ENCODE peak calls at places on chromosomes 7 and 10, in nine cellular contexts. One of them, this sample, is unnamed.

GRCh38 chr10:122348512-122348911 is 26.0 kb upstream of the PLEKHA1 start:
- DNase-seq in pancreas: no peak
- DNase-seq in B cell: peak; percentile 57
- DNase-seq in Calu3: no peak
- DNase-seq in H9: no peak
- DNase-seq in choroid plexus epithelial cell: no peak
- DNase-seq in brain microvascular endothelial cell: no peak
- DNase-seq in OCI-LY7: peak; percentile 91
- DNase-seq in lung: no peak
- DNase-seq in this sample: no peak

GRCh38 chr10:45443101-45444009 is 69.3 kb downstream of the ALOX5 start:
- DNase-seq in pancreas: peak; percentile 82
- DNase-seq in B cell: no peak
- DNase-seq in Calu3: no peak
- DNase-seq in H9: no peak
- DNase-seq in choroid plexus epithelial cell: no peak
- DNase-seq in brain microvascular endothelial cell: no peak
- DNase-seq in OCI-LY7: no peak
- DNase-seq in lung: no peak
- DNase-seq in this sample: no peak

GRCh38 chr10:21517134-21517982 is 8.1 kb downstream of the SKIDA1 start:
- DNase-seq in pancreas: peak; percentile 82
- DNase-seq in B cell: peak; percentile 59
- DNase-seq in Calu3: peak; percentile 34
- DNase-seq in H9: peak; percentile 79
- DNase-seq in choroid plexus epithelial cell: peak; percentile 65
- DNase-seq in brain microvascular endothelial cell: no peak
- DNase-seq in OCI-LY7: peak; percentile 47
- DNase-seq in lung: peak; percentile 55
- DNase-seq in this sample: peak; percentile 67

GRCh38 chr7:148275359-148275890 is 315.1 kb upstream of the C7orf33 start:
- DNase-seq in pancreas: no peak
- DNase-seq in B cell: no peak
- DNase-seq in Calu3: no peak
- DNase-seq in H9: no peak
- DNase-seq in choroid plexus epithelial cell: no peak
- DNase-seq in brain microvascular endothelial cell: no peak
- DNase-seq in OCI-LY7: no peak
- DNase-seq in lung: no peak
- DNase-seq in this sample: no peak

GRCh38 chr7:2030475-2031456 is 202.0 kb downstream of the MAD1L1 start:
- DNase-seq in pancreas: peak; percentile 31
- DNase-seq in B cell: peak; percentile 54
- DNase-seq in Calu3: no peak
- DNase-seq in H9: no peak
- DNase-seq in choroid plexus epithelial cell: no peak
- DNase-seq in brain microvascular endothelial cell: no peak
- DNase-seq in OCI-LY7: peak; percentile 65
- DNase-seq in lung: no peak
- DNase-seq in this sample: peak; percentile 8

GRCh38 chr7:2719007-2719406 is 31.0 kb downstream of the AMZ1 start:
- DNase-seq in pancreas: peak; percentile 60
- DNase-seq in B cell: peak; percentile 78
- DNase-seq in Calu3: peak; percentile 71
- DNase-seq in H9: peak; percentile 81
- DNase-seq in choroid plexus epithelial cell: no peak
- DNase-seq in brain microvascular endothelial cell: no peak
- DNase-seq in OCI-LY7: peak; percentile 55
- DNase-seq in lung: no peak
- DNase-seq in this sample: no peak

GRCh38 chr10:102514487-102515311 is 10.9 kb downstream of the SUFU start:
- DNase-seq in pancreas: no peak
- DNase-seq in B cell: no peak
- DNase-seq in Calu3: no peak
- DNase-seq in H9: no peak
- DNase-seq in choroid plexus epithelial cell: no peak
- DNase-seq in brain microvascular endothelial cell: no peak
- DNase-seq in OCI-LY7: no peak
- DNase-seq in lung: no peak
- DNase-seq in this sample: no peak

GRCh38 chr10:132867801-132868644 is 74.3 kb downstream of the CFAP46 start:
- DNase-seq in pancreas: peak; percentile 45
- DNase-seq in B cell: no peak
- DNase-seq in Calu3: no peak
- DNase-seq in H9: peak; percentile 23
- DNase-seq in choroid plexus epithelial cell: no peak
- DNase-seq in brain microvascular endothelial cell: no peak
- DNase-seq in OCI-LY7: no peak
- DNase-seq in lung: no peak
- DNase-seq in this sample: no peak

GRCh38 chr7:140923358-140924006 is 1.2 kb downstream of the BRAF start:
- DNase-seq in pancreas: no peak
- DNase-seq in B cell: peak; percentile 17
- DNase-seq in Calu3: no peak
- DNase-seq in H9: no peak
- DNase-seq in choroid plexus epithelial cell: peak; percentile 20
- DNase-seq in brain microvascular endothelial cell: peak; percentile 4
- DNase-seq in OCI-LY7: peak; percentile 7
- DNase-seq in lung: no peak
- DNase-seq in this sample: no peak

GRCh38 chr10:88281592-88282268 is 301.4 kb downstream of the RNLS start:
- DNase-seq in pancreas: no peak
- DNase-seq in B cell: peak; percentile 24
- DNase-seq in Calu3: no peak
- DNase-seq in H9: no peak
- DNase-seq in choroid plexus epithelial cell: peak; percentile 84
- DNase-seq in brain microvascular endothelial cell: peak; percentile 56
- DNase-seq in OCI-LY7: peak; percentile 34
- DNase-seq in lung: no peak
- DNase-seq in this sample: no peak

GRCh38 chr10:26737730-26738129 is 40.2 kb downstream of the PDSS1 start:
- DNase-seq in pancreas: no peak
- DNase-seq in B cell: peak; percentile 70
- DNase-seq in Calu3: no peak
- DNase-seq in H9: no peak
- DNase-seq in choroid plexus epithelial cell: peak; percentile 73
- DNase-seq in brain microvascular endothelial cell: no peak
- DNase-seq in OCI-LY7: peak; percentile 64
- DNase-seq in lung: no peak
- DNase-seq in this sample: no peak

GRCh38 chr7:75756340-75757297 is 15.4 kb downstream of the CCL26 start:
- DNase-seq in pancreas: no peak
- DNase-seq in B cell: peak; percentile 30
- DNase-seq in Calu3: peak; percentile 36
- DNase-seq in H9: no peak
- DNase-seq in choroid plexus epithelial cell: peak; percentile 78
- DNase-seq in brain microvascular endothelial cell: peak; percentile 62
- DNase-seq in OCI-LY7: peak; percentile 62
- DNase-seq in lung: no peak
- DNase-seq in this sample: no peak
- TF ChIP-seq CTCF in pancreas: peak; percentile 23
- TF ChIP-seq CTCF in B cell: peak; percentile 28
- TF ChIP-seq CTCF in Calu3: peak; percentile 28
- TF ChIP-seq CTCF in H9: peak; percentile 71
- TF ChIP-seq CTCF in choroid plexus epithelial cell: peak; percentile 80
- TF ChIP-seq CTCF in brain microvascular endothelial cell: peak; percentile 75
- TF ChIP-seq CTCF in OCI-LY7: peak; percentile 73
- TF ChIP-seq CTCF in lung: peak; percentile 12
- TF ChIP-seq CTCF in this sample: peak; percentile 46

GRCh38 chr10:92594194-92594593 is 1.3 kb downstream of the KIF11 start:
- DNase-seq in pancreas: no peak
- DNase-seq in B cell: no peak
- DNase-seq in Calu3: no peak
- DNase-seq in H9: no peak
- DNase-seq in choroid plexus epithelial cell: no peak
- DNase-seq in brain microvascular endothelial cell: no peak
- DNase-seq in OCI-LY7: peak; percentile 45
- DNase-seq in lung: no peak
- DNase-seq in this sample: no peak

GRCh38 chr10:92591550-92592140 is 1.3 kb upstream of the KIF11 start:
- DNase-seq in pancreas: peak; percentile 94
- DNase-seq in B cell: peak; percentile 96
- DNase-seq in Calu3: peak; percentile 88
- DNase-seq in H9: peak; percentile 93
- DNase-seq in choroid plexus epithelial cell: peak; percentile 96
- DNase-seq in brain microvascular endothelial cell: peak; percentile 88
- DNase-seq in OCI-LY7: peak; percentile 95
- DNase-seq in lung: peak; percentile 91
- DNase-seq in this sample: peak; percentile 85

GRCh38 chr10:92593553-92594046 is 670 bp downstream of the KIF11 start:
- DNase-seq in pancreas: no peak
- DNase-seq in B cell: no peak
- DNase-seq in Calu3: no peak
- DNase-seq in H9: no peak
- DNase-seq in choroid plexus epithelial cell: no peak
- DNase-seq in brain microvascular endothelial cell: no peak
- DNase-seq in OCI-LY7: peak; percentile 20
- DNase-seq in lung: no peak
- DNase-seq in this sample: no peak

GRCh38 chr10:92592761-92593552 is at the start of gene KIF11:
- DNase-seq in pancreas: peak; percentile 97
- DNase-seq in B cell: peak; percentile 96
- DNase-seq in Calu3: peak; percentile 94
- DNase-seq in H9: peak; percentile 96
- DNase-seq in choroid plexus epithelial cell: peak; percentile 98
- DNase-seq in brain microvascular endothelial cell: peak; percentile 98
- DNase-seq in OCI-LY7: peak; percentile 99
- DNase-seq in lung: peak; percentile 97
- DNase-seq in this sample: peak; percentile 89

GRCh38 chr10:92590623-92591549 is 2.0 kb upstream of the KIF11 start:
- DNase-seq in pancreas: no peak
- DNase-seq in B cell: peak; percentile 63
- DNase-seq in Calu3: peak; percentile 56
- DNase-seq in H9: peak; percentile 71
- DNase-seq in choroid plexus epithelial cell: peak; percentile 85
- DNase-seq in brain microvascular endothelial cell: peak; percentile 51
- DNase-seq in OCI-LY7: peak; percentile 75
- DNase-seq in lung: no peak
- DNase-seq in this sample: no peak
- TF ChIP-seq CTCF in pancreas: no peak
- TF ChIP-seq CTCF in B cell: peak; percentile 40
- TF ChIP-seq CTCF in Calu3: no peak
- TF ChIP-seq CTCF in H9: peak; percentile 43
- TF ChIP-seq CTCF in choroid plexus epithelial cell: peak; percentile 71
- TF ChIP-seq CTCF in brain microvascular endothelial cell: peak; percentile 56
- TF ChIP-seq CTCF in OCI-LY7: peak; percentile 73
- TF ChIP-seq CTCF in lung: no peak
- TF ChIP-seq CTCF in this sample: no peak

GRCh38 chr10:66587680-66588050 is 338.2 kb upstream of the LRRTM3 start:
- DNase-seq in pancreas: no peak
- DNase-seq in B cell: no peak
- DNase-seq in Calu3: no peak
- DNase-seq in H9: no peak
- DNase-seq in choroid plexus epithelial cell: no peak
- DNase-seq in brain microvascular endothelial cell: no peak
- DNase-seq in OCI-LY7: no peak
- DNase-seq in lung: no peak
- DNase-seq in this sample: no peak

GRCh38 chr10:66586897-66587679 is 338.7 kb upstream of the LRRTM3 start:
- DNase-seq in pancreas: no peak
- DNase-seq in B cell: no peak
- DNase-seq in Calu3: no peak
- DNase-seq in H9: no peak
- DNase-seq in choroid plexus epithelial cell: no peak
- DNase-seq in brain microvascular endothelial cell: no peak
- DNase-seq in OCI-LY7: no peak
- DNase-seq in lung: no peak
- DNase-seq in this sample: no peak

GRCh38 chr10:66591865-66592264 is 334.0 kb upstream of the LRRTM3 start:
- DNase-seq in pancreas: no peak
- DNase-seq in B cell: no peak
- DNase-seq in Calu3: no peak
- DNase-seq in H9: no peak
- DNase-seq in choroid plexus epithelial cell: peak; percentile 23
- DNase-seq in brain microvascular endothelial cell: no peak
- DNase-seq in OCI-LY7: no peak
- DNase-seq in lung: no peak
- DNase-seq in this sample: no peak

DNA sequence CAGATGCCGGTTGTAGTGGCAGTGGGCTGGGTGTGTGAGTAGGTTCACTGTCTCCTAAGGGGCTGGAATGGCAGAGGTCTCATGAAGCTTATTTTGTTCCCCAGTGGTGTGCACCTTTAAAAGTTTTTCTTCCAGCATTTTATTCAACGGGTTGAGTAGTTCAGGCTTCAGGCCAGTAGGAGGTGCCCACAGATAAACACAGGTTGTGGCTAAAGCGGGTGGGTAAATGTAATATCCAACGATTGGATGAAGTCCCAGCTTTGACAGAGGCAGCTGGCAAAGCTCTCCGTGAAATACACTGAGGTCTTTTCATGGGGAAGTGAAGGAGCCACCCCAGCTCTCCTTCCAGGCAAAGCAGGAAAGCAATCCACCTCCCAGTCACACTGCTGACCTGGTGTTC is 339.8 kb upstream of the LRRTM3 start:
- DNase-seq in pancreas: no peak
- DNase-seq in B cell: no peak
- DNase-seq in Calu3: peak; percentile 36
- DNase-seq in H9: peak; percentile 57
- DNase-seq in choroid plexus epithelial cell: peak; percentile 28
- DNase-seq in brain microvascular endothelial cell: peak; percentile 16
- DNase-seq in OCI-LY7: no peak
- DNase-seq in lung: no peak
- DNase-seq in this sample: no peak
- TF ChIP-seq CTCF in pancreas: no peak
- TF ChIP-seq CTCF in B cell: no peak
- TF ChIP-seq CTCF in Calu3: no peak
- TF ChIP-seq CTCF in H9: peak; percentile 69
- TF ChIP-seq CTCF in choroid plexus epithelial cell: peak; percentile 31
- TF ChIP-seq CTCF in brain microvascular endothelial cell: peak; percentile 59
- TF ChIP-seq CTCF in OCI-LY7: peak; percentile 16
- TF ChIP-seq CTCF in lung: no peak
- TF ChIP-seq CTCF in this sample: no peak

DNA sequence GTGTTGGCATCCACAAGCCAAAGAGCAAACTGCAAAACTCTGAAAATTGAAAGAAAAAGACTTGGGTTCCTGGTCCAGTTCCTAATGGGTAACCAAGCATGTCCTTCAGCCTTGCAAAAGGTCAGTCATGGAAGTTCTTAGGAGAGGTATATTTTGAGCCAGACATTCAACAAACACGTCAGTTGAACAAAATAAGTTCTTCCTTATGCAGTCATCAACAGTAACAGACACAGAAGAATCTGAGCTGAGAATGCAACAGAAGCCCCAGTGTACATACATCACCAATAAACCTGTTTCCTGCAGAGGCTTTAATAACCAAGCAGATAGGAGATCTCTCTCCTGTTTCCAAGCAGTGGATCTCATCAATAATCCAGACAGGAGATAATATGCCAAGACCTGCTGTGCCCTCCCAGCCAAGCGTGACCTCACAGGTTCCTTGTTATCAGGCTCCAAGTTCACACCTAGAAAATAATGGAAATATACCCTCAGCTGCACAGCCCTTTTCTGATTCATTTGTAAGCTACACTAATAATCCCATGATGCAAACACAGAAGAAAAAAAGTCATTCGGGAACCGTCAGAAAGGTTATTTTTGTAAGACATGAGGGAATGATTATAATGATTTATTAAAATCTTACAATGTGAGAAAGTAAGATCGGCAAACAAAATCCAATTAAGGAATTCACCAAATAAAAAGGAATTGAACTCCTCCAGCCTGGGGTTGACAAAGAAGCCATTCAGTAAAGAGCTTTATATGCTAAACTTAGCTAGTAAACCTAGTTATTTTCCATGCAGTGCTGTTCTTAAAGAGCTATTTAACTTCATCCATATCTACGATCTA is 90.7 kb downstream of the DGKI start:
- DNase-seq in pancreas: no peak
- DNase-seq in B cell: no peak
- DNase-seq in Calu3: no peak
- DNase-seq in H9: no peak
- DNase-seq in choroid plexus epithelial cell: no peak
- DNase-seq in brain microvascular endothelial cell: no peak
- DNase-seq in OCI-LY7: no peak
- DNase-seq in lung: no peak
- DNase-seq in this sample: no peak
- TF ChIP-seq CTCF in pancreas: no peak
- TF ChIP-seq CTCF in B cell: no peak
- TF ChIP-seq CTCF in Calu3: no peak
- TF ChIP-seq CTCF in H9: no peak
- TF ChIP-seq CTCF in choroid plexus epithelial cell: no peak
- TF ChIP-seq CTCF in brain microvascular endothelial cell: no peak
- TF ChIP-seq CTCF in OCI-LY7: no peak
- TF ChIP-seq CTCF in lung: no peak
- TF ChIP-seq CTCF in this sample: no peak

This sample was measured in mesothelial cell of epicardium.